ENCODE peak calls at places on chromosomes 2 and 18, in six cellular contexts. E, B, U, A, K and J are unnamed samples.

GRCh38 chr2:183759033-183759432 is 634.8 kb downstream of the NUP35 start:
- DNase-seq in K (no peak), E (no peak), U (no peak), A (no peak), B (no peak), J (no peak)

GRCh38 chr2:3848776-3849175 is 145.4 kb downstream of the DCDC2C start:
- DNase-seq in E (peak), U (no peak), K (no peak), A (no peak), B (no peak), J (no peak)

GRCh38 chr2:140814141-140814540 is 1316.7 kb downstream of the LRP1B start:
- DNase-seq in A (no peak), U (no peak), K (no peak), B (no peak), E (no peak), J (no peak)

GRCh38 chr2:15748736-15749323 is 157.2 kb downstream of the DDX1 start:
- DNase-seq in K (peak), A (peak), U (peak), E (peak), B (no peak), J (no peak)

GRCh38 chr2:196242131-196242620 is 70.8 kb upstream of the STK17B start:
- DNase-seq in A (peak), E (no peak), B (no peak), U (no peak), K (no peak), J (peak)

GRCh38 chr2:74045454-74045853 is 60.7 kb downstream of the TET3 start:
- DNase-seq in E (no peak), K (no peak), B (no peak), A (no peak), U (no peak), J (peak)

GRCh38 chr2:74019516-74019915 is 34.8 kb downstream of the TET3 start:
- DNase-seq in U (no peak), K (no peak), A (no peak), B (no peak), E (no peak), J (no peak)

GRCh38 chr2:155947069-155947468 is 385.5 kb downstream of the NR4A2 start:
- DNase-seq in A (no peak), U (no peak), K (no peak), B (no peak), E (no peak), J (no peak)

GRCh38 chr2:45771251-45771650 is 119.8 kb downstream of the PRKCE start:
- DNase-seq in B (no peak), E (peak), K (peak), A (no peak), U (no peak), J (peak)

GRCh38 chr2:119156891-119157773 is 1.4 kb downstream of the C1QL2 start:
- DNase-seq in E (no peak), U (no peak), A (no peak), B (no peak), K (no peak), J (no peak)

GRCh38 chr2:204795156-204795555 is 249.9 kb downstream of the PARD3B start:
- DNase-seq in B (no peak), E (no peak), K (no peak), A (peak), U (no peak), J (peak)

GRCh38 chr2:138112536-138112935 is 148.3 kb downstream of the HNMT start:
- DNase-seq in K (no peak), B (no peak), E (no peak), A (peak), U (no peak), J (no peak)

GRCh38 chr18:6598657-6599056 is 130.9 kb upstream of the ARHGAP28 start:
- DNase-seq in A (no peak), E (no peak), B (no peak), K (no peak), U (no peak), J (no peak)

GRCh38 chr2:169065864-169066507 is 3.4 kb upstream of the DHRS9 start:
- DNase-seq in E (no peak), B (no peak), A (no peak), K (no peak), U (no peak), J (no peak)

GRCh38 chr2:238067939-238068338 is 7.1 kb downstream of the SCLY start:
- DNase-seq in U (no peak), A (no peak), B (no peak), E (no peak), K (no peak), J (no peak)

GRCh38 chr2:187658952-187659525 is 104.8 kb upstream of the TFPI start:
- DNase-seq in A (peak), K (peak), U (peak), B (no peak), E (peak), J (peak)

GRCh38 chr2:55948176-55948921 is 24.8 kb upstream of the EFEMP1 start:
- DNase-seq in U (no peak), A (peak), K (no peak), B (no peak), E (no peak), J (peak)

GRCh38 chr2:218476676-218477075 is 57.8 kb downstream of the VIL1 start:
- DNase-seq in B (no peak), A (no peak), K (no peak), U (no peak), E (no peak), J (peak)

GRCh38 chr18:62183578-62184195 is 3.2 kb downstream of the PIGN start:
- DNase-seq in A (peak), K (peak), E (peak), B (peak), U (peak), J (peak)

GRCh38 chr2:232463701-232464533 is 8.0 kb downstream of the ALPI start:
- DNase-seq in A (no peak), U (no peak), B (no peak), E (no peak), K (peak), J (no peak)

GRCh38 chr2:117308861-117309770 is 505.4 kb upstream of the DDX18 start:
- DNase-seq in U (no peak), A (no peak), B (peak), K (no peak), E (no peak), J (no peak)

GRCh38 chr2:223801702-223802101 is 35.7 kb downstream of the AP1S3 start:
- DNase-seq in A (peak), K (no peak), U (no peak), E (no peak), B (no peak), J (no peak)

GRCh38 chr2:202038471-202039277 is 5.0 kb downstream of the FZD7 start:
- DNase-seq in A (peak), E (peak), K (no peak), B (no peak), U (peak), J (peak)

GRCh38 chr2:53021285-53021684 is 746.3 kb upstream of the CHAC2 start:
- DNase-seq in B (no peak), E (no peak), A (peak), K (no peak), U (no peak), J (peak)

GRCh38 chr18:54805571-54806334 is 22.5 kb upstream of the RAB27B start:
- DNase-seq in A (peak), B (no peak), E (no peak), U (no peak), K (peak), J (peak)

GRCh38 chr2:183059561-183059960 is 19.0 kb upstream of the DUSP19 start:
- DNase-seq in U (no peak), A (peak), E (no peak), K (no peak), B (no peak), J (peak)

GRCh38 chr2:105397025-105397722 is 1.7 kb downstream of the FHL2 start:
- DNase-seq in K (no peak), U (peak), A (peak), E (no peak), B (no peak), J (peak)

GRCh38 chr18:46761054-46761769 is 4.4 kb upstream of the ST8SIA5 start:
- DNase-seq in E (no peak), A (no peak), K (no peak), B (no peak), U (no peak), J (no peak)

GRCh38 chr18:48292787-48293409 is 116.3 kb downstream of the ZBTB7C start:
- DNase-seq in K (no peak), B (no peak), U (no peak), A (no peak), E (no peak), J (no peak)
- H3K9ac ChIP-seq in K (no peak), B (no peak), U (no peak), A (no peak), E (no peak), J (no peak)

GRCh38 chr2:121966663-121967062 is 211.2 kb downstream of the TSN start:
- DNase-seq in K (no peak), B (no peak), U (no peak), A (no peak), E (no peak), J (no peak)

GRCh38 chr2:121972203-121972602 is 216.8 kb downstream of the TSN start:
- DNase-seq in B (no peak), U (no peak), A (no peak), K (no peak), E (peak), J (no peak)

GRCh38 chr2:121965666-121966065 is 210.2 kb downstream of the TSN start:
- DNase-seq in A (no peak), K (no peak), B (no peak), U (no peak), E (no peak), J (no peak)

GRCh38 chr2:121969766-121970639 is 214.6 kb downstream of the TSN start:
- DNase-seq in K (no peak), E (no peak), A (no peak), U (no peak), B (no peak), J (no peak)

GRCh38 chr2:121969155-121969554 is 213.7 kb downstream of the TSN start:
- DNase-seq in U (no peak), B (no peak), K (no peak), E (no peak), A (no peak), J (peak)
- H3K4me2 ChIP-seq in U (no peak), B (no peak), K (no peak), E (no peak), A (no peak), J (peak)

DNA sequence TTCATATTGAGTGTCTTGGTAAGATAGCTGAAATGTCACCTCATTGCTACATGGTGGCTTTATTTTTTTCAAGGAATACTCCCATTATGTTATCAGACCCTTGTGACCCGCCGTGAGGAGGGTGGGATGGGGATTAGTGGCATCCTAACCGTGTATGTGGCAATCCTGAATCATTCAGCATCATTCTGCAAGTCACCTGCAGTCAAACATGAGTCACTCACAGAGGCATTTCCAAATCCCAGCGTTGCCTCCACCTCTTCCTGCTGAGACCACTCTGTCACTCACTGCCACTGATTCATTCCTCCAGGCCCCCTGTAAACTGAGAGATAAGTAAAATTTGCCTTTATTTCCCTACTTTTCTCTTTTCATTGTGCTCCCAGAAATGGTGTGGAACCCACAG is 307.4 kb upstream of the KLHL29 start:
- DNase-seq in K (no peak), U (no peak), A (no peak), B (no peak), E (no peak), J (no peak)
- TF ChIP-seq EZH2phosphoT487 in K (no peak), U (no peak), A (no peak), B (no peak), E (no peak), J (no peak)

GRCh38 chr2:54597153-54597827 is 126.2 kb upstream of the EML6 start:
- DNase-seq in K (no peak), U (no peak), B (no peak), E (no peak), A (no peak), J (no peak)

GRCh38 chr2:54599326-54599710 is 124.1 kb upstream of the EML6 start:
- DNase-seq in E (no peak), K (no peak), U (no peak), A (no peak), B (no peak), J (no peak)

GRCh38 chr2:54601339-54601738 is 122.1 kb upstream of the EML6 start:
- DNase-seq in E (no peak), U (no peak), K (no peak), A (no peak), B (no peak), J (peak)

GRCh38 chr2:54598347-54599325 is 124.8 kb upstream of the EML6 start:
- DNase-seq in A (no peak), U (no peak), B (no peak), E (no peak), K (no peak), J (peak)

DNA sequence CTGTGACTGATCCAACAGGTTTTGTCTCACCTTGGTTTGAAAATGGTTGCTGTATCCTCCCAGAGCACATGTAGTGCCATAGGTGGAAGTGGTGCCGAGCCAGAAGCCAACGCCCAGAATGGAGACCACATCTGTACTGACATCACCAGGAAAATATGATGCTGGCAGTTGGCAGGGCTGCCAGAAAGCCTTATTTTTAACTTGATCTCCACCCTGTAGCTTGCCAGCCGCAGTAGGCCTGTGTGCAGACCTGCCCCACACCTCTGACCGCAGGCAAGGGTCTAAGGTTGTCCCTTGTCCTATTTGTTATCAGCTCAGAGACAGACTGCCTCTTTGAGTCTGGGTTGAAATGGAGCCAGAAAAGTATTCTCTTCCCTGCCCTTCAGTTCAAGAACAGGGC is 123.5 kb upstream of the EML6 start:
- DNase-seq in B (no peak), K (no peak), E (no peak), A (peak), U (no peak), J (peak)
- H3K9ac ChIP-seq in B (no peak), K (no peak), E (no peak), A (no peak), U (no peak), J (no peak)

GRCh38 chr2:47405757-47406156 is 2.8 kb downstream of the MSH2 start:
- DNase-seq in B (no peak), K (no peak), E (no peak), A (no peak), U (no peak), J (no peak)
- H3K4me2 ChIP-seq in B (no peak), K (no peak), E (no peak), A (no peak), U (no peak), J (no peak)

GRCh38 chr18:38010971-38011370 is 445.4 kb upstream of the CELF4 start:
- DNase-seq in B (no peak), K (no peak), A (no peak), U (no peak), E (no peak), J (no peak)
- TF ChIP-seq EZH2phosphoT487 in B (no peak), K (no peak), A (no peak), U (no peak), E (no peak), J (no peak)

DNA sequence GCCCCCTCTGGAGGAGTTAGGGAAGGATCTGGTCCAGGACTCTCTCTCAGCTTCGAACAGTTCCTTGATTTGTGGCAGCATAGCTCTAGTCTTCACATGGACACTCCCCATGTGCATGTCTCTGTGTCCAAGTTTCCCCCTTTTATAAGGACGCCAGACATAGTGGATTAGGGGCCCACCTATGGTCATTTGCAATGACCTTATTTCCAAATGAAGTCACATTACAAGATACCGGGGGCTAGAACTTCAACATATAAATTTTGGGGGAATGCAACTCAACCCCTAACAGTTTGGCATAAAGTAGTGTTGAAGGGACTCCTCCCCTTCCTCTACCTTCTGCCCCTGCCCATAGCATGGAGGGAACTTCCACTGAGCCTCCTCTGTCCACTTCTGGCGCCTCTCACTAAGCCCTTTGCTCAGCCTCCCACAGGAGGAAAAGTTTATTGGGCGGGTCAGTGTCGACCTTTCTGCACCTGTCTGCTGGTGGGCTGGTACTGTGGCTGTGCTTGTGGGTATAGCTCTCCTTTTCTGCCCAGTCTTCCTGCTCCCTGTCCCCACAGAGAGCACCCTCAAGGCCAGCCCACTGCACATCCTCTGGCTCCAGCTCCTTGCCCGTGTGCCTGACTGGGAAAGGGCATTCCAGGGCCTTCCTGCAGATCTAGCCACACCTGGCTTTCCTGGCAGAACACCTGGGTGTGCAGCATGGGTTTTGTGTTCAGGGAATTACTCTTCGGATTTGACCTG is 5.5 kb downstream of the FABP1 start:
- DNase-seq in K (no peak), B (no peak), U (no peak), A (no peak), E (no peak), J (no peak)
- H3K9ac ChIP-seq in K (no peak), B (no peak), U (no peak), A (no peak), E (no peak), J (no peak)

GRCh38 chr2:220044383-220044782 is 417.0 kb downstream of the SLC4A3 start:
- DNase-seq in K (no peak), B (no peak), U (no peak), E (peak), A (no peak), J (no peak)

GRCh38 chr2:220043993-220044335 is 416.5 kb downstream of the SLC4A3 start:
- DNase-seq in A (no peak), K (no peak), E (no peak), B (no peak), U (no peak), J (peak)

GRCh38 chr2:220046507-220046906 is 419.1 kb downstream of the SLC4A3 start:
- DNase-seq in K (no peak), E (no peak), B (no peak), A (no peak), U (no peak), J (peak)

GRCh38 chr2:220043155-220043992 is 415.9 kb downstream of the SLC4A3 start:
- DNase-seq in A (peak), U (no peak), B (no peak), E (no peak), K (no peak), J (peak)
- H3K4me2 ChIP-seq in A (no peak), U (no peak), B (no peak), E (no peak), K (peak), J (peak)

DNA sequence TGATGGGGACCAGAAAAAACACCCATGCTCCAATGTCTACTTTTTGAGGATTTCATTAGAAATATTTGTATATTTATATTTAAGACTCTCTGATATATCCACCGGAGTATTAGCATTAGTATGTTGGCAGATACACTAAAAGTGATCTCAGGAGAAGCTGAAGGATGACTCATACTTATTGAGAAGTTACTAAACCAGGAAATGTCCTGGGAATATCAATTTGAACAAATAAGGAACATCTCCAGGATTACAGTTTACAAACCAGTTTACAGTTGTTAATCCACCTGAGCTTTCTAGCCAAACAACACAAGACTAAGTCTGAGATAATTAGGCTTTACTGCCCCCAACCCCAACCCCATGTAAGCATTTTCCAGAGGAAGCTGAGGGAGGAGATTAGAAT is 16.1 kb upstream of the DPP4 start:
- DNase-seq in A (peak), K (no peak), U (no peak), E (peak), B (no peak), J (peak)
- TF ChIP-seq EZH2phosphoT487 in A (no peak), K (no peak), U (no peak), E (no peak), B (no peak), J (no peak)

DNA sequence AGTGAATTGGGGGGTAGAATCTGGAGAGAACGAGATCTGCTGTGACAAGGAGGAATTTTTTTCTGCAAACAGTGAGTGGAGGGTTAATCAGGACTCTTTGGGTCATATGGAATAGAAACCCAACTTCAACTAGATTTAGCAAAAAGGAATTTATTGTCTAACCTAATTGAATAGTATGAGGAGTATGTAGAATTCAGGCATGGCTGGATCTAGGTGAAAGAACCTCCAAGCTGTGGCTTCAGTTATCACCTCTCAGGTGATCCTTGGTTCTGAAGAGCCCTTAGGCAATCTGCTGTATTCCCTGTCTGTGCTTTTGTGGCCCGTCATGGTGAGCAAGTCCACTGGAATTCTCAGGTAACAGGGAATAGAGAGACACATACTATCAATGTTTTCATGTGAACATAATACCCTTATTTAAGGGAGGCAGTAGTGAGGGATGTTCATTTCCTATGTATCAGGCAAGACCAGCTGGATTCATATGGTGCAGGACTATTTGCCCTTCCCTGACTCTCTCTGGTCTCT is 164.7 kb downstream of the ALPK2 start:
- DNase-seq in B (no peak), U (no peak), A (peak), E (no peak), K (no peak), J (no peak)
- H3K9ac ChIP-seq in B (no peak), U (no peak), A (no peak), E (no peak), K (no peak), J (no peak)